ENCODE peak calls at places on chromosomes 12 and 14, in seven cellular contexts. E is lower lobe of right lung; O is coronary artery; D is AG09309; V is pancreas; Q is CD8-positive, alpha-beta memory T cell; R is NB4. T is an unnamed sample.

GRCh38 chr14:97196336-97196735 is 399.2 kb downstream of the VRK1 start:
- DNase-seq in E (no peak), O (no peak), D (no peak), V (no peak), Q (no peak), R (no peak), T (no peak)

GRCh38 chr12:15244341-15244740 is 23.1 kb upstream of the RERG start:
- DNase-seq in E (no peak), O (no peak), D (no peak), V (no peak), Q (no peak), R (no peak), T (no peak)

GRCh38 chr12:3757261-3757660 is 4.4 kb upstream of the CRACR2A start:
- DNase-seq in E (no peak), O (no peak), D (no peak), V (peak), Q (no peak), R (no peak), T (no peak)

GRCh38 chr14:81401420-81402122 is 1.4 kb upstream of the STON2 start:
- DNase-seq in E (no peak), O (no peak), D (peak), V (no peak), Q (no peak), R (peak), T (no peak)

GRCh38 chr14:49946320-49947141 is 53.6 kb downstream of the ARF6 start:
- DNase-seq in E (no peak), O (no peak), D (peak), V (no peak), Q (peak), R (no peak), T (no peak)

GRCh38 chr12:109718390-109718789 is 4.8 kb downstream of the FAM222A start:
- DNase-seq in E (no peak), O (no peak), D (no peak), V (no peak), Q (no peak), R (no peak), T (no peak)

GRCh38 chr14:102933618-102934231 is 11.3 kb downstream of the AMN start:
- DNase-seq in E (peak), O (peak), D (no peak), V (no peak), Q (no peak), R (no peak), T (no peak)

GRCh38 chr14:102050625-102051024 is 36.2 kb downstream of the HSP90AA1 start:
- DNase-seq in E (no peak), O (no peak), D (peak), V (no peak), Q (no peak), R (no peak), T (peak)

GRCh38 chr14:87745507-87746118 is 247.4 kb downstream of the GALC start:
- DNase-seq in E (no peak), O (no peak), D (no peak), V (no peak), Q (no peak), R (peak), T (no peak)

GRCh38 chr14:48686650-48687049 is 899.5 kb downstream of the RPS29 start:
- DNase-seq in E (no peak), O (no peak), D (no peak), V (no peak), Q (no peak), R (no peak), T (no peak)
- H3K4me3 ChIP-seq in E (no peak), O (no peak), D (no peak), V (no peak), Q (no peak), R (no peak), T (no peak)

DNA sequence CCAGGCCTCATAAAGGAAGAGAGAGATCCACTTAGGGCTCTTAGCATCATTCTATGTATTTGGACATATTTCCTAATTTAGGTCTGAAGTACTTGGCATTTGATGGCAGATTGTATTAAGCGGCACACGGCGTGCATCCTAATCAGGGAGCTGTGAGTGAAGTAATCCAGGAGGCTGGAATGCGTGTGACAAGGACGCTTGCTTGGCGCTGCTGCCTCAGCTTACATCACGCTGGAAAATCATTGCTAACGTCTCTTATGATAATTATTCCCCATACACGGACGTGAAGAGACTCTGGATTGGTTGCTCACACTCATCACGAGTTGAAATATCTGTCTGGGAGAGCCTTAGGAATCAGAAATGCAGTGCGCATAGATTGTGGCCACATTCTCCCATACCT is 85.3 kb downstream of the FBXW8 start:
- DNase-seq in E (no peak), O (no peak), D (no peak), V (no peak), Q (no peak), R (no peak), T (no peak)
- H3K4me3 ChIP-seq in E (no peak), O (no peak), D (no peak), V (no peak), Q (no peak), R (no peak), T (no peak)

GRCh38 chr12:96236221-96236822 is 42.1 kb downstream of the ELK3 start:
- DNase-seq in E (no peak), O (no peak), D (no peak), V (no peak), Q (peak), R (peak), T (no peak)

GRCh38 chr12:96237035-96237434 is 42.9 kb downstream of the ELK3 start:
- DNase-seq in E (no peak), O (no peak), D (no peak), V (no peak), Q (no peak), R (no peak), T (no peak)

GRCh38 chr12:96238336-96239031 is 44.3 kb downstream of the ELK3 start:
- DNase-seq in E (no peak), O (no peak), D (no peak), V (no peak), Q (no peak), R (no peak), T (no peak)

GRCh38 chr12:96235497-96235826 is 41.3 kb downstream of the ELK3 start:
- DNase-seq in E (no peak), O (no peak), D (no peak), V (no peak), Q (no peak), R (no peak), T (no peak)

DNA sequence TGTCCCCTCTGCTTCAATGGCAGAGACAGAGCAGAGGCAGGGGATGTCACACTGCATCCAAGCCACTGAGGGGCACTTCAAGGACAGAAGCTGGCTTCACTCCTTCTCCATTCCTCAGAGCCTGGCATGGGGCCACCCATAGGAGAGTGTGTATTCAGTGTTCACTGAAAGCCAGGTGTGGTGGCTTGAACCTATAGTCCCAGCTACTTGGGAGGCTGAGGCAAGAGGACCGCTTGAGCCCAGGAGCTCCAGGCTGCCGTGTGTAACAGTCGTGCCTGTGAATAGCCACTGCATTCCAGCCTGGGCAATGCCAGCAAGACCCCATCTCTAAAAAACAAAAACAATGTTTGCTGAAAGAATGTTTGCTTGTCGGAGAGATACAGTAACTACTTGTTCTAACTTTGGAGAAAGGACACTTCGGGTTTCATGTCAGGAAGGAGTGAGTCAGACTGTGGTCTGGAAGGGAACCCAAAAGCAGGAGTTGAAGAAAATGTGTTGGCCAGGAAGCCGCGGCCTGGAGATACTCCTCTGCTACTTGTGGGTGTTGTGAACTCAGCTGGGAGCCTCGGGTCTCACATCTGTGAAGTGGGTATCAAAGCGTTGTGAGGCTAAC is 43.4 kb downstream of the ELK3 start:
- DNase-seq in E (no peak), O (peak), D (peak), V (peak), Q (no peak), R (peak), T (peak)
- H3K4me3 ChIP-seq in E (no peak), O (peak), D (no peak), V (no peak), Q (no peak), R (peak), T (no peak)

GRCh38 chr14:60253649-60254048 is 4.6 kb downstream of the PPM1A start:
- DNase-seq in E (no peak), O (no peak), D (no peak), V (no peak), Q (no peak), R (no peak), T (no peak)
- H3K4me3 ChIP-seq in E (no peak), O (no peak), D (no peak), V (no peak), Q (no peak), R (no peak), T (no peak)

GRCh38 chr12:21526053-21526452 is at the start of gene SPX:
- DNase-seq in E (no peak), O (no peak), D (no peak), V (no peak), Q (no peak), R (peak), T (no peak)
- H3K4me3 ChIP-seq in E (peak), O (peak), D (peak), V (peak), Q (peak), R (no peak), T (peak)

DNA sequence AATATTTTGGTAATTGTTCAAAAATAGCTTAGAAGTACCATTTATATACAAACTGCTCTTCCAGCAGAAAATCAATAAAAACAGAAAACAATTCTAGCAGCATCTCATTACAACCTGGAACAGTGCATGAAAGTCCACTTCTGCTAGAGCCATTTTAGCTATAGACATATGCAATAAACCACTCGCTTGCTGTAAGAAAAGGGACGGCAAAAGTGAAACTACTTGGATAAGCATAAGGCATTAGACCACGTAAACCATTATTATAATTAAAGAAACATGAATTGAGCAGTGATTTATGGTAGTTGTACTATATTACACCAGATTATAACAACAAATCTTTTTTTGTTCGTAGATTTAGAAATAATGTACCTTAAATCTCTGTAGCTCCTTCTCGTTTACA is 48.7 kb downstream of the LRIG3 start:
- DNase-seq in E (no peak), O (no peak), D (peak), V (no peak), Q (no peak), R (no peak), T (no peak)
- H3K4me3 ChIP-seq in E (no peak), O (no peak), D (no peak), V (no peak), Q (no peak), R (peak), T (no peak)

DNA sequence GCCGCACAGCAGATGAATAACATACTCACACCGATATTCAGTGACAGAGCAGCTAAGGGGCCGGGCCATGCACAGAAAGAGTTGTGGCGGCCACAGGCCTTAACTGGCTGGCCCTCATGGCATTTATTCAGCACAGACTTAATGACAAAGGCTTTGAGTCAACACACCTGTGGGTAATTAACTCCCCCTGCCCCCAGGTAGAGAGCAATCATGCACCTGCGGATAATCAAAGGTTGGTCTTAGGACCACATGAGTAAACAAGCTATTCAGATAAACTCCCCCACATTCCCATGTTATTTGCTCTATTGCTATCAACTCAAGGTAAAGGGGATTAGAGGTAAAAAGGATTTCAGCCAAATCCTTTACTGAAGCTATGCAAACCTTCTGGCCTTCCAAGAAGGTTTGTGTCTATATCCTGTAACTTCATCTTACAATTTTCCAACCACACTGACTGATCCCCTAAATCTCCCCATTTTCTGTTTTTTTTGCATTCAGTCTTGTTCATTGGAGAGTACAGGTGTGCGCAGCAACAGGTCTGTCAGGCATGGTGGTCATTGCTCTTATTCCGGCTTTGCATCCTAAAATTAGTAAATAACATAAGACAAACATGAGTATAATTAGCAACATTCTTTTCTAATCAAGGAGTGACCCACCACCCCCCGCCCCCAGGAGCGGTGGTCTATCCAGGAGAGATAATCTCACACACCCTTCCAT is 16.9 kb upstream of the BLTP3B start:
- DNase-seq in E (no peak), O (no peak), D (no peak), V (no peak), Q (no peak), R (no peak), T (no peak)
- H3K4me3 ChIP-seq in E (no peak), O (no peak), D (no peak), V (no peak), Q (no peak), R (no peak), T (no peak)

GRCh38 chr14:89721330-89721729 is 233.2 kb downstream of the EFCAB11 start:
- DNase-seq in E (no peak), O (no peak), D (no peak), V (no peak), Q (no peak), R (no peak), T (no peak)
- H3K4me3 ChIP-seq in E (no peak), O (no peak), D (no peak), V (no peak), Q (peak), R (no peak), T (no peak)

GRCh38 chr14:73723411-73723798 is 9.2 kb upstream of the PNMA1 start:
- DNase-seq in E (no peak), O (no peak), D (peak), V (no peak), Q (no peak), R (no peak), T (no peak)
- H3K4me3 ChIP-seq in E (no peak), O (peak), D (peak), V (no peak), Q (no peak), R (no peak), T (peak)